ENCODE peak calls at places on chromosomes 2 and 18, in six cellular contexts. E is fibroblast of villous mesenchyme, S is anterior cingulate cortex, Q is HEK293T, O is aorta, A is germinal center. M is an unnamed sample.

GRCh38 chr18:12420831-12421421 is 13.2 kb downstream of the PRELID3A start:
- DNase-seq in E (no peak), S (peak), O (peak), A (peak), Q (no peak), M (no peak)

GRCh38 chr2:53407363-53408080 is 360.1 kb upstream of the CHAC2 start:
- DNase-seq in O (no peak), A (no peak), Q (no peak), E (no peak), S (no peak), M (no peak)

GRCh38 chr2:30208453-30208852 is 22.9 kb upstream of the LBH start:
- DNase-seq in O (no peak), Q (peak), E (peak), A (no peak), S (peak), M (no peak)

GRCh38 chr2:191907091-191907490 is 60.2 kb upstream of the CAVIN2 start:
- DNase-seq in Q (no peak), E (no peak), S (no peak), O (no peak), A (no peak), M (no peak)

GRCh38 chr18:30486856-30487255 is 555.7 kb downstream of the DSC3 start:
- DNase-seq in A (no peak), S (no peak), E (no peak), O (no peak), Q (no peak), M (no peak)

GRCh38 chr2:241584446-241584845 is 25.9 kb downstream of the BOK start:
- DNase-seq in E (peak), S (no peak), O (peak), A (no peak), Q (no peak), M (no peak)

GRCh38 chr2:113202305-113203216 is 28.8 kb downstream of the PSD4 start:
- DNase-seq in S (peak), O (peak), Q (no peak), A (no peak), E (no peak), M (peak)

GRCh38 chr2:26757873-26758789 is 6.0 kb upstream of the SLC35F6 start:
- DNase-seq in O (no peak), E (peak), A (no peak), S (no peak), Q (no peak), M (no peak)

GRCh38 chr2:44335806-44336538 is 25.3 kb downstream of the PREPL start:
- DNase-seq in A (no peak), O (no peak), S (no peak), Q (no peak), E (peak), M (no peak)

GRCh38 chr18:65788373-65788772 is 37.6 kb downstream of the CDH7 start:
- DNase-seq in O (no peak), E (no peak), Q (peak), A (no peak), S (no peak), M (no peak)

GRCh38 chr2:134988994-134989605 is 58.1 kb downstream of the MAP3K19 start:
- DNase-seq in O (no peak), E (peak), S (no peak), Q (peak), A (peak), M (no peak)